ENCODE peak calls at places on chromosomes 2 and 18, in four cellular contexts. One of them, this sample, is unnamed.

GRCh38 chr2:72034353-72035095 is 113.1 kb downstream of the CYP26B1 start:
- DNase-seq in GM12878: no peak
- DNase-seq in H1: no peak
- DNase-seq in HepG2: no peak
- DNase-seq in this sample: no peak

GRCh38 chr18:361941-362913 is 94.4 kb upstream of the THOC1 start:
- DNase-seq in GM12878: no peak
- DNase-seq in H1: no peak
- DNase-seq in HepG2: peak
- DNase-seq in this sample: no peak

GRCh38 chr2:231708773-231709635 is 679 bp downstream of the PTMA start:
- DNase-seq in GM12878: no peak
- DNase-seq in H1: peak
- DNase-seq in HepG2: no peak
- DNase-seq in this sample: peak

GRCh38 chr18:13216732-13217465 is 1.7 kb upstream of the LDLRAD4 start:
- DNase-seq in GM12878: no peak
- DNase-seq in H1: peak
- DNase-seq in HepG2: no peak
- DNase-seq in this sample: no peak

GRCh38 chr2:45994060-45994459 is 303.1 kb upstream of the EPAS1 start:
- DNase-seq in GM12878: no peak
- DNase-seq in H1: no peak
- DNase-seq in HepG2: peak
- DNase-seq in this sample: no peak

GRCh38 chr18:57737661-57738060 is 65.5 kb downstream of the ATP8B1 start:
- DNase-seq in GM12878: no peak
- DNase-seq in H1: no peak
- DNase-seq in HepG2: peak
- DNase-seq in this sample: peak

GRCh38 chr2:119234021-119235019 is 10.7 kb downstream of the STEAP3 start:
- DNase-seq in GM12878: no peak
- DNase-seq in H1: peak
- DNase-seq in HepG2: peak
- DNase-seq in this sample: peak

GRCh38 chr2:205925373-205926337 is 160.3 kb downstream of the INO80D start:
- DNase-seq in GM12878: no peak
- DNase-seq in H1: peak
- DNase-seq in HepG2: peak
- DNase-seq in this sample: peak

GRCh38 chr2:65292095-65292378 is 64.4 kb downstream of the ACTR2 start:
- DNase-seq in GM12878: no peak
- DNase-seq in H1: no peak
- DNase-seq in HepG2: no peak
- DNase-seq in this sample: no peak

GRCh38 chr2:26453421-26454329 is 24.2 kb downstream of the OTOF start:
- DNase-seq in GM12878: no peak
- DNase-seq in H1: no peak
- DNase-seq in HepG2: no peak
- DNase-seq in this sample: no peak

GRCh38 chr2:134228493-134228903 is 25.4 kb upstream of the MGAT5 start:
- DNase-seq in GM12878: no peak
- DNase-seq in H1: no peak
- DNase-seq in HepG2: peak
- DNase-seq in this sample: peak

GRCh38 chr2:65579506-65580235 is 147.3 kb upstream of the SPRED2 start:
- DNase-seq in GM12878: no peak
- DNase-seq in H1: no peak
- DNase-seq in HepG2: no peak
- DNase-seq in this sample: no peak

GRCh38 chr2:9240745-9241144 is 34.1 kb downstream of the ASAP2 start:
- DNase-seq in GM12878: no peak
- DNase-seq in H1: no peak
- DNase-seq in HepG2: no peak
- DNase-seq in this sample: no peak

GRCh38 chr2:9247177-9247576 is 40.6 kb downstream of the ASAP2 start:
- DNase-seq in GM12878: no peak
- DNase-seq in H1: no peak
- DNase-seq in HepG2: no peak
- DNase-seq in this sample: no peak

GRCh38 chr2:9244985-9245544 is 38.5 kb downstream of the ASAP2 start:
- DNase-seq in GM12878: no peak
- DNase-seq in H1: no peak
- DNase-seq in HepG2: no peak
- DNase-seq in this sample: no peak

GRCh38 chr2:9239616-9240015 is 33.0 kb downstream of the ASAP2 start:
- DNase-seq in GM12878: no peak
- DNase-seq in H1: no peak
- DNase-seq in HepG2: no peak
- DNase-seq in this sample: no peak

GRCh38 chr2:9243357-9243756 is 36.7 kb downstream of the ASAP2 start:
- DNase-seq in GM12878: no peak
- DNase-seq in H1: no peak
- DNase-seq in HepG2: no peak
- DNase-seq in this sample: no peak
- TF ChIP-seq HDAC2 in GM12878: no peak
- TF ChIP-seq HDAC2 in H1: no peak
- TF ChIP-seq HDAC2 in HepG2: no peak
- TF ChIP-seq HDAC2 in this sample: no peak

GRCh38 chr2:97950329-97951154 is 45.2 kb downstream of the TMEM131 start:
- DNase-seq in GM12878: no peak
- DNase-seq in H1: no peak
- DNase-seq in HepG2: no peak
- DNase-seq in this sample: no peak
- H2AFZ ChIP-seq in GM12878: no peak
- H2AFZ ChIP-seq in H1: no peak
- H2AFZ ChIP-seq in HepG2: no peak
- H2AFZ ChIP-seq in this sample: no peak

GRCh38 chr2:112805542-112805941 is 21.2 kb upstream of the IL1A start:
- DNase-seq in GM12878: peak
- DNase-seq in H1: no peak
- DNase-seq in HepG2: no peak
- DNase-seq in this sample: no peak
- TF ChIP-seq HDAC2 in GM12878: no peak
- TF ChIP-seq HDAC2 in H1: no peak
- TF ChIP-seq HDAC2 in HepG2: no peak
- TF ChIP-seq HDAC2 in this sample: no peak

DNA sequence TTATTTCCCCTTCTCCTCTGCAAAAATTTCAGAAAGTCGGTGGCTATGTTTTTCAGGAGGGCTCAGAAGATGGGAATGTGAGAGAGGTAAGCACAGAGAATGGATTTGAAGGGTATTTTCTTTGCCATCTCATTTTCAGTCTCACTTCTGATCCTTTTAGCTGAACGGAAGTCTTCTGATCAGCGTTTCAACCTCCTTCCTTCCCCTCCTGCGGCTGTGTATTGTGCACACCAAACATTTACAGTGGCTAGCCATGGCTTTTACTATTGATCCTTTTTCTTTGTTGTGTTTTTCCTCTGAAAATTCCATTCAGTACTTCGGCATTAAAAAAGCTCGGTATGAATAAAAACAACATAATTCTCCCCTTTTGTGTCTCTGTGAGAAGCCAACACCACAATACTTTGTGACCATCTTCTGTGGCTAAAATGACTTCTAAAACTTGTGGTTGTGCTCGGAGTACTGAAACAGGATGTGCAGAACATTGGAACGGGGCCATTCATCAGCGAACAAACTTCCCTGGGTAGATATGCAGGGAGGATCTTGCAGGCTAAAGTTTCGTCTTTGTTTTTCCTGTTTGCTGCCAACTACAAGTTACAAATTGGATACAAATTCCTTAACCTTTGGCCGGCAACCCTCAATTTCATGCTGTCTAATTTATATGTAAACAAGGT is 260.8 kb upstream of the FAM98A start:
- DNase-seq in GM12878: no peak
- DNase-seq in H1: no peak
- DNase-seq in HepG2: no peak
- DNase-seq in this sample: no peak
- H2AFZ ChIP-seq in GM12878: no peak
- H2AFZ ChIP-seq in H1: peak
- H2AFZ ChIP-seq in HepG2: no peak
- H2AFZ ChIP-seq in this sample: no peak

This sample was measured in K562.